ENCODE peak calls at places on chromosomes 4 and X, in seven cellular contexts. H is mucosa of descending colon, I is SK-N-SH, Z is fibroblast of pulmonary artery, T is tibial nerve, L is astrocyte of the cerebellum, J is GM06990. X is an unnamed sample.

GRCh38 chrX:106874075-106874474 is 29.1 kb downstream of the RIPPLY1 start:
- DNase-seq in L (no peak), T (no peak), H (peak), J (no peak), I (peak), Z (peak), X (peak)

GRCh38 chr4:41750158-41750623 is 1.7 kb upstream of the PHOX2B start:
- DNase-seq in J (no peak), T (no peak), I (no peak), L (no peak), Z (no peak), H (no peak), X (no peak)

GRCh38 chrX:31715675-31716074 is 643.8 kb upstream of the FTHL17 start:
- DNase-seq in J (no peak), T (no peak), I (no peak), Z (no peak), L (no peak), H (no peak), X (no peak)

GRCh38 chr4:146235654-146236570 is 21.6 kb downstream of the REELD1 start:
- DNase-seq in I (no peak), H (no peak), L (no peak), Z (no peak), T (peak), J (no peak), X (peak)

GRCh38 chrX:13699183-13699826 is 10.4 kb downstream of the RAB9A start:
- DNase-seq in T (no peak), J (peak), L (no peak), H (peak), Z (no peak), I (no peak), X (no peak)

GRCh38 chr4:15682340-15682725 is 706 bp downstream of the FAM200B start:
- DNase-seq in H (no peak), J (no peak), T (no peak), I (no peak), L (no peak), Z (peak), X (peak)

GRCh38 chrX:135535077-135535630 is 14.7 kb downstream of the INTS6L start:
- DNase-seq in L (no peak), J (no peak), I (no peak), H (no peak), Z (no peak), T (no peak), X (no peak)

GRCh38 chrX:22399793-22400192 is 127.1 kb downstream of the CBLL2 start:
- DNase-seq in T (no peak), J (no peak), Z (peak), L (no peak), I (no peak), H (no peak), X (no peak)

GRCh38 chr4:100632163-100632562 is 114.3 kb upstream of the EMCN start:
- DNase-seq in H (no peak), J (no peak), L (no peak), T (no peak), I (no peak), Z (no peak), X (no peak)

GRCh38 chrX:80576815-80577533 is 156.7 kb downstream of the TENT5D start:
- DNase-seq in J (no peak), Z (no peak), L (no peak), T (peak), H (no peak), I (no peak), X (no peak)

GRCh38 chr4:117575850-117576249 is 458.4 kb upstream of the NDST3 start:
- DNase-seq in I (no peak), L (no peak), Z (no peak), H (no peak), J (no peak), T (no peak), X (no peak)

GRCh38 chrX:43096830-43097229 is 318.9 kb upstream of the PPP1R2C start:
- DNase-seq in Z (no peak), J (no peak), H (no peak), L (no peak), T (no peak), I (no peak), X (no peak)

GRCh38 chrX:139388234-139388633 is 142.3 kb upstream of the F9 start:
- DNase-seq in L (no peak), H (no peak), I (no peak), J (no peak), T (no peak), Z (no peak), X (no peak)

GRCh38 chr4:148152868-148153630 is 289.2 kb downstream of the NR3C2 start:
- DNase-seq in H (no peak), J (no peak), I (no peak), L (no peak), Z (peak), T (no peak), X (peak)

GRCh38 chr4:140926672-140927071 is 170.5 kb upstream of the TBC1D9 start:
- DNase-seq in I (no peak), L (no peak), Z (no peak), J (no peak), H (no peak), T (no peak), X (peak)

GRCh38 chrX:132810964-132811712 is 147.3 kb downstream of the HS6ST2 start:
- DNase-seq in H (no peak), I (no peak), T (no peak), L (no peak), J (no peak), Z (no peak), X (no peak)

DNA sequence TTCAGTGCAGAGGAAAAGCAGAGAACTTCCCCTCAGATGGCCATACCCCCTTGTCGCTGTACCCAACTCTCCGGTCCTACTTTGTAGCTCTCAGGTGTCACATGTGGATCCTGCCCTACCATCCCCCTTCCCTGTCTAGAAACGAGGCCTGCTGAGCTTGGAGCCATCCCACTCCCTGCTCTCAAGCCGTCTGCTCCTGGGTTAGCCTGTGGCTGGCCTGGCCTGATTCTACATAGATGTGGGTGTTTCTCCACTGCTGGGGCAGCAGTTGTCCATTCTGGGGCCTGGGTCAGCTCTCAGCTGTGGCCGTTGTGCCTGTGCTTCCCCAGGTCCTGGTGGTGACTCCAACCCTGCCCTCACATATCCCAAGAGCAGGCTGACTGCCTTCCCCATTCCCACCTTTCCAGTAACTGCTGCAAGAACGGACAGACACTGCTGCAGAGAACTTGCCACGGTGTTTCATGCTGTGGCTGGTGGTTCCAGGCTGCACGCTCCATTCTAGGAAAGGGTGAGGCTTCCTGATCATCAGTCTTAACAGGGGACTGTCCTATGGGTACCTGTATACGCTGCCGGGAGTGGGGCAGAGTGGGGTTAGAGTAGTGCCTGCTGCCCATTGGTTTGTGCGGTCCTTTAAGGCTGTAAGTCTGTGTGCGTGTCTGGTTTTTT is 3.6 kb downstream of the IL9R start:
- DNase-seq in L (no peak), J (no peak), H (no peak), Z (no peak), T (no peak), I (no peak), X (no peak)
- H3K4me3 ChIP-seq in L (no peak), J (no peak), H (no peak), Z (no peak), T (no peak), I (no peak), X (no peak)

DNA sequence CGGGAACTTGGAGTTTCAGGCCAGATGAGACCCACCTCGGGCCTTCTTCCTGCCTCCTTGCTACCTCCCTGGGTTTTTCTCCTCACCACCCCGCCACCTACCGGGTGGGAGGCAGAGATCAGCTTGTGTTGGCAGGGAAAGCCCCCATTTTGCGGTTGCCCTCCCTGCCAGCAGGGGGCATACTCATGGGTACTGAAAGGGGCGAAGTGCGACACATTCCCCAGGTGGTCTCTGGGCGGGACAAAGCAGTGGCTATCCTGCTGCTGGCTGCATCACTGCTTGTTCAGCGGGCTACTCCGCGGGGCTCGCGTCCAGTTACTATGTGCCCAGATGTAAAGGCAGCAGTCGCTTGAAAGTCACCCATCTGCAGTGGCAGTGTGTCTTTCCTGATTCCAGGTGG is 330.3 kb downstream of the PDHA2 start:
- DNase-seq in H (no peak), J (no peak), L (no peak), I (peak), T (no peak), Z (no peak), X (peak)
- TF ChIP-seq CTCF in H (no peak), J (peak), L (no peak), I (peak), T (no peak), Z (no peak), X (peak)

DNA sequence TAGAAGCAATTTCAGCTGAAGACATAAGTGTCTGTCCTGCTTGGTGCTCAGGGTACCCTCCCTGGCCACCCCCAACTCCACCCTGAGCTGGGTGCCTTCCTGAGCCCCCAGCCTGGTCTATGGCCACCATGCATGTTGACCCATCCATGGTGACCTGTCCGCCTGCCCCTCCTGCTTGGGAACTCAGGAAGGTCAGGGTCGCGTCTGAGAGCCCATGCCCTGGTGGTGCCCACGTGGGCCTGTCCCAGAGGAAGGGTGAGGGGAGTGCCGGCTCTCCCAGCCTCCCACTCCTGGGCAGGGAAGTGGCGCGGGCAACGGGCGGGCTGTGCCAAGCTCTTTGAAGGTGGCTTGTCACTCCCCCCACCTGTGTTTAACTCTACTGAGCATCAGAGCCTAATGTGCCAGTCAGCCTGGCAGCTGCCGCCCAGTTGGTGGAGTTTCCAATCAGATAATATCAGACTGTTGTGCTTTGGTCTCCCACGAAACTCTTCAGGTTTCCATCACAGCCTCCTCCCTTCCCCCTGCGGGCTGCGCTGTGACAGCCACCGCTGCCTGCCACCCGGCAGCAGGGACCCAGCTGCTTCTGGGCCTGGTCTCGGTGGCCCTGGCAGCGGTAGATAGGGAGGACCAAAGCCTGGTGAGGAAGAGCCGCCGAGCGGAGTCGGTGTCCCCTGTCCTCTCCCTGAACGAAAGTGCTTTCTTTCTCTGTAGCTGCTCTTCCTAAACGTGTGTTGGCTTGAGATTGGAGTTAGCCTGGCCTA is 4.8 kb downstream of the SH3BP2 start:
- DNase-seq in J (peak), I (peak), T (no peak), Z (no peak), L (no peak), H (peak), X (no peak)
- H3K4me3 ChIP-seq in J (no peak), I (no peak), T (no peak), Z (no peak), L (no peak), H (no peak), X (no peak)

GRCh38 chr4:22356996-22357596 is 158.8 kb downstream of the ADGRA3 start:
- DNase-seq in Z (peak), L (no peak), T (no peak), H (no peak), J (no peak), I (no peak), X (peak)
- TF ChIP-seq CTCF in Z (peak), L (peak), T (no peak), H (no peak), J (no peak), I (peak), X (peak)

GRCh38 chrX:21354725-21355124 is 19.5 kb upstream of the CNKSR2 start:
- DNase-seq in L (no peak), H (no peak), I (no peak), J (no peak), T (no peak), Z (no peak), X (no peak)

DNA sequence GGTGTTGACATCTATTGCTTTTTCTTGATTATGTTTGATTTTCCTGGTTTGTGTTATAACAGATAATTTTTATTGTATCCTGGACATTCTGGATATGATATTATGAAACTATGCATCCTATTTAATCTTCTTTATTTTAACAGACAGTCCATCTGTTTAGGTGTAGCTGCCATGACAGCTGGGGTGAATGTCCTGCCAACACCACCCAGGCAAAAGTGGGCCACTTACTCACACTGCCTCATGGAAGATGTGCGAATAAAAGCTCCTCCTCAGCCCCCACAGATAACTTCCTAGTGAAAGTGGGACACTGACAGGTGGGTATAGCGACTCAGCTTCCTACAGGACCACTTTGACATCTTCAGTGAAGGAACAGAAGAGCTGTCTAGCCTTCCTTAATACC is 18.4 kb upstream of the CNKSR2 start:
- DNase-seq in Z (no peak), L (no peak), I (no peak), H (no peak), T (no peak), J (no peak), X (no peak)
- H3K4me3 ChIP-seq in Z (no peak), L (no peak), I (no peak), H (no peak), T (no peak), J (no peak), X (no peak)

GRCh38 chr4:4425119-4425690 is 38.3 kb downstream of the NSG1 start:
- DNase-seq in H (no peak), J (no peak), Z (no peak), L (no peak), T (no peak), I (no peak), X (no peak)

GRCh38 chr4:4422856-4423485 is 36.1 kb downstream of the NSG1 start:
- DNase-seq in L (no peak), T (no peak), J (no peak), H (no peak), Z (no peak), I (no peak), X (no peak)

GRCh38 chr4:4424499-4425115 is 37.7 kb downstream of the NSG1 start:
- DNase-seq in T (no peak), H (no peak), Z (no peak), L (no peak), I (no peak), J (no peak), X (no peak)

GRCh38 chr4:4425696-4426095 is 38.8 kb downstream of the NSG1 start:
- DNase-seq in T (no peak), L (no peak), J (no peak), H (no peak), I (no peak), Z (no peak), X (no peak)

GRCh38 chr4:4423706-4424498 is 37.0 kb downstream of the NSG1 start:
- DNase-seq in L (no peak), T (no peak), J (no peak), I (no peak), Z (no peak), H (no peak), X (no peak)
- TF ChIP-seq CTCF in L (no peak), T (no peak), J (no peak), I (no peak), Z (no peak), H (no peak), X (no peak)

GRCh38 chr4:3389186-3389878 is 52.4 kb upstream of the HGFAC start:
- DNase-seq in I (no peak), J (no peak), Z (no peak), T (no peak), L (no peak), H (no peak), X (no peak)
- H3K4me3 ChIP-seq in I (no peak), J (peak), Z (peak), T (no peak), L (peak), H (no peak), X (peak)

DNA sequence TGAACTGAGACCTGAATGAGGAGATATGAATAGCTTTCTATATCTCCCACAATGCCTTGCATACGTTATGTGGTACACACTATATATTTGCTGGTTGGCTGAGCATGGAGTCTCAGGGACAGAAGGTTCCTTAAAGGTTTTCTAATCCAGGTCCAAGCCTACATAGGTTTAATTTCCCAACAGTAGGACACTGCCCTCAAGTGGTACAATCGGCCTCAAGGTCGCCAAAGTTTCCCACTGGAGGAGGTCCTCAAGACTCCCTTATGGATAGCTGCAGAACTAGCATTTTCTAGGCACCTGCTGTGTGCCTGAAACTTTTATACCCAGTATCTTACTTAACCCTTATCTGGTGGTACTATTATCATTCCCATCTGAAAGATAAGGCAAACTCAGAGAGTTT is 21.0 kb upstream of the EFNB1 start:
- DNase-seq in L (no peak), T (peak), I (no peak), Z (no peak), H (no peak), J (no peak), X (peak)
- TF ChIP-seq CTCF in L (peak), T (peak), I (peak), Z (peak), H (no peak), J (peak), X (peak)

GRCh38 chr4:8355306-8355705 is 85.2 kb downstream of the ACOX3 start:
- DNase-seq in Z (no peak), J (no peak), L (no peak), T (no peak), I (no peak), H (no peak), X (peak)

GRCh38 chr4:8352368-8353157 is 83.0 kb downstream of the HTRA3 start:
- DNase-seq in Z (no peak), L (no peak), J (no peak), I (no peak), T (no peak), H (no peak), X (no peak)

GRCh38 chr4:8355864-8356565 is 84.5 kb downstream of the ACOX3 start:
- DNase-seq in H (no peak), I (no peak), T (no peak), Z (peak), L (no peak), J (no peak), X (peak)

GRCh38 chr4:8353158-8353495 is 83.6 kb downstream of the HTRA3 start:
- DNase-seq in H (no peak), I (no peak), L (no peak), J (no peak), T (no peak), Z (no peak), X (no peak)

GRCh38 chr4:8353912-8354453 is 84.4 kb downstream of the HTRA3 start:
- DNase-seq in H (no peak), J (no peak), Z (no peak), L (peak), T (no peak), I (no peak), X (peak)
- H3K4me3 ChIP-seq in H (no peak), J (no peak), Z (no peak), L (no peak), T (no peak), I (no peak), X (no peak)

DNA sequence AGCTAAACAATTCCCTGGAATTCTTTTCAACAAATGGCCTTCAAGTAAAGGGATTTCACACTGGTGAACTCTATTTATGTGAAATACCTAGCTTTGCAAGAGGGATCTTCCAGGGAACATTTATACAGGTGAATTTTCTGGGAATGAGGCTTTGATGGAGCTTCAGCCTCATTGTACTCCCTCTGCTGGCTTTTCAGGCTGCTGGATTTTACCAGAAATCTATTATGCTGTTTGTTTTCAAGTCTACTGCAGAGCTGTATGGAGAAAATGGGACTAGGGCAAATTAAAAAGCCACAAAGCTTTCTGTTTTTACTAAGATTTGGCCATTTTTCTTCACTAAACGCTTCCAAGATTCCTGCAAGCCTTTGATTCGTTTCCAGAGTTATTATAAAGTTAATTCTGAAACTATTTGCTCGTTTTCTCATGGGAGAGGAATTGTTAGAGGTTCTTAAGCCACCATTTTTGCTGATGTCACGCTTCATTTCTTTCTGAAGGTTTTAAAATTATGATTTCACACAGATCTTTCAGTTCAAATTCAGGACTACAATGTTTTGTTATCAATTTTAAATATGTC is 31.6 kb downstream of the KDM6A start:
- DNase-seq in H (no peak), I (no peak), Z (no peak), L (peak), J (no peak), T (no peak), X (no peak)
- TF ChIP-seq CTCF in H (no peak), I (peak), Z (peak), L (peak), J (peak), T (no peak), X (peak)

X was measured in fibroblast of villous mesenchyme.